ENCODE peak calls at places on chromosomes 13 and 19, in ten cellular contexts. One of them, this sample, is unnamed. For H3K4me1 and H3K36me3, the result is how much of the 10 kb centered on the place peaks cover.

GRCh38 chr13:94674609-94675348 is 37.6 kb downstream of the SOX21 start:
- DNase-seq in Caco-2: peak
- DNase-seq in CD4-positive, CD25-positive, alpha-beta regulatory T cell: peak
- DNase-seq in fibroblast of lung: peak
- DNase-seq in neural progenitor cell: peak
- DNase-seq in stomach: peak
- DNase-seq in sigmoid colon: no peak
- DNase-seq in CD8-positive, alpha-beta T cell: peak
- DNase-seq in adrenal gland: peak
- DNase-seq in vagina: no peak
- DNase-seq in this sample: peak

GRCh38 chr13:109136873-109137272 is 507.5 kb downstream of the MYO16 start:
- DNase-seq in Caco-2: no peak
- DNase-seq in CD4-positive, CD25-positive, alpha-beta regulatory T cell: no peak
- DNase-seq in fibroblast of lung: no peak
- DNase-seq in neural progenitor cell: no peak
- DNase-seq in stomach: no peak
- DNase-seq in sigmoid colon: no peak
- DNase-seq in CD8-positive, alpha-beta T cell: no peak
- DNase-seq in adrenal gland: no peak
- DNase-seq in vagina: no peak
- DNase-seq in this sample: peak

GRCh38 chr19:46863818-46864629 is 3.2 kb downstream of the ARHGAP35 start:
- DNase-seq in Caco-2: no peak
- DNase-seq in CD4-positive, CD25-positive, alpha-beta regulatory T cell: no peak
- DNase-seq in fibroblast of lung: peak
- DNase-seq in neural progenitor cell: peak
- DNase-seq in stomach: peak
- DNase-seq in sigmoid colon: peak
- DNase-seq in CD8-positive, alpha-beta T cell: peak
- DNase-seq in adrenal gland: peak
- DNase-seq in vagina: no peak
- DNase-seq in this sample: peak

GRCh38 chr19:22935151-22935550 is 67.8 kb downstream of the ZNF728 start:
- DNase-seq in Caco-2: no peak
- DNase-seq in CD4-positive, CD25-positive, alpha-beta regulatory T cell: no peak
- DNase-seq in fibroblast of lung: no peak
- DNase-seq in neural progenitor cell: no peak
- DNase-seq in stomach: no peak
- DNase-seq in sigmoid colon: no peak
- DNase-seq in CD8-positive, alpha-beta T cell: no peak
- DNase-seq in adrenal gland: no peak
- DNase-seq in vagina: no peak
- DNase-seq in this sample: no peak

GRCh38 chr19:47107953-47108746 is 5.4 kb downstream of the ZC3H4 start:
- DNase-seq in Caco-2: no peak
- DNase-seq in CD4-positive, CD25-positive, alpha-beta regulatory T cell: no peak
- DNase-seq in fibroblast of lung: peak
- DNase-seq in neural progenitor cell: no peak
- DNase-seq in stomach: no peak
- DNase-seq in sigmoid colon: no peak
- DNase-seq in CD8-positive, alpha-beta T cell: no peak
- DNase-seq in adrenal gland: no peak
- DNase-seq in vagina: no peak
- DNase-seq in this sample: no peak

GRCh38 chr19:32673573-32673972 is 1.4 kb downstream of the ANKRD27 start:
- DNase-seq in Caco-2: no peak
- DNase-seq in CD4-positive, CD25-positive, alpha-beta regulatory T cell: no peak
- DNase-seq in fibroblast of lung: no peak
- DNase-seq in neural progenitor cell: no peak
- DNase-seq in stomach: no peak
- DNase-seq in sigmoid colon: no peak
- DNase-seq in CD8-positive, alpha-beta T cell: no peak
- DNase-seq in adrenal gland: no peak
- DNase-seq in vagina: no peak
- DNase-seq in this sample: no peak

GRCh38 chr13:99322297-99323103 is 15.3 kb upstream of the GPR183 start:
- DNase-seq in Caco-2: no peak
- DNase-seq in CD4-positive, CD25-positive, alpha-beta regulatory T cell: no peak
- DNase-seq in fibroblast of lung: peak
- DNase-seq in neural progenitor cell: no peak
- DNase-seq in stomach: no peak
- DNase-seq in sigmoid colon: no peak
- DNase-seq in CD8-positive, alpha-beta T cell: no peak
- DNase-seq in adrenal gland: no peak
- DNase-seq in vagina: no peak
- DNase-seq in this sample: no peak

GRCh38 chr19:3966051-3967017 is 4.6 kb downstream of the DAPK3 start:
- DNase-seq in Caco-2: no peak
- DNase-seq in CD4-positive, CD25-positive, alpha-beta regulatory T cell: no peak
- DNase-seq in fibroblast of lung: no peak
- DNase-seq in neural progenitor cell: peak
- DNase-seq in stomach: peak
- DNase-seq in sigmoid colon: peak
- DNase-seq in CD8-positive, alpha-beta T cell: no peak
- DNase-seq in adrenal gland: no peak
- DNase-seq in vagina: no peak
- DNase-seq in this sample: no peak

GRCh38 chr13:27450921-27451461 is 627 bp upstream of the MTIF3 start:
- DNase-seq in Caco-2: peak
- DNase-seq in CD4-positive, CD25-positive, alpha-beta regulatory T cell: peak
- DNase-seq in fibroblast of lung: peak
- DNase-seq in neural progenitor cell: peak
- DNase-seq in stomach: peak
- DNase-seq in sigmoid colon: peak
- DNase-seq in CD8-positive, alpha-beta T cell: no peak
- DNase-seq in adrenal gland: peak
- DNase-seq in vagina: no peak
- DNase-seq in this sample: peak

GRCh38 chr13:107665926-107666458 is 549.3 kb downstream of the LIG4 start:
- DNase-seq in Caco-2: no peak
- DNase-seq in CD4-positive, CD25-positive, alpha-beta regulatory T cell: no peak
- DNase-seq in fibroblast of lung: no peak
- DNase-seq in neural progenitor cell: no peak
- DNase-seq in stomach: no peak
- DNase-seq in sigmoid colon: no peak
- DNase-seq in CD8-positive, alpha-beta T cell: no peak
- DNase-seq in adrenal gland: no peak
- DNase-seq in vagina: no peak
- DNase-seq in this sample: no peak

GRCh38 chr13:67410645-67411044 is 180.5 kb upstream of the PCDH9 start:
- DNase-seq in Caco-2: no peak
- DNase-seq in CD4-positive, CD25-positive, alpha-beta regulatory T cell: no peak
- DNase-seq in fibroblast of lung: no peak
- DNase-seq in neural progenitor cell: peak
- DNase-seq in stomach: no peak
- DNase-seq in sigmoid colon: no peak
- DNase-seq in CD8-positive, alpha-beta T cell: no peak
- DNase-seq in adrenal gland: no peak
- DNase-seq in vagina: no peak
- DNase-seq in this sample: no peak

GRCh38 chr13:27053902-27054595 is 117.6 kb downstream of the USP12 start:
- DNase-seq in Caco-2: no peak
- DNase-seq in CD4-positive, CD25-positive, alpha-beta regulatory T cell: no peak
- DNase-seq in fibroblast of lung: peak
- DNase-seq in neural progenitor cell: no peak
- DNase-seq in stomach: no peak
- DNase-seq in sigmoid colon: no peak
- DNase-seq in CD8-positive, alpha-beta T cell: no peak
- DNase-seq in adrenal gland: no peak
- DNase-seq in vagina: no peak
- DNase-seq in this sample: no peak

GRCh38 chr19:49680473-49681351 is 3.6 kb downstream of the PRMT1 start:
- DNase-seq in Caco-2: peak
- DNase-seq in CD4-positive, CD25-positive, alpha-beta regulatory T cell: peak
- DNase-seq in fibroblast of lung: peak
- DNase-seq in neural progenitor cell: peak
- DNase-seq in stomach: peak
- DNase-seq in sigmoid colon: peak
- DNase-seq in CD8-positive, alpha-beta T cell: peak
- DNase-seq in adrenal gland: peak
- DNase-seq in vagina: no peak
- DNase-seq in this sample: peak

GRCh38 chr19:6423499-6424189 is 967 bp downstream of the KHSRP start:
- DNase-seq in Caco-2: peak
- DNase-seq in CD4-positive, CD25-positive, alpha-beta regulatory T cell: no peak
- DNase-seq in fibroblast of lung: peak
- DNase-seq in neural progenitor cell: peak
- DNase-seq in stomach: no peak
- DNase-seq in sigmoid colon: peak
- DNase-seq in CD8-positive, alpha-beta T cell: no peak
- DNase-seq in adrenal gland: peak
- DNase-seq in vagina: no peak
- DNase-seq in this sample: peak

GRCh38 chr13:37046062-37046461 is 13.4 kb downstream of the SUPT20H start:
- DNase-seq in Caco-2: no peak
- DNase-seq in CD4-positive, CD25-positive, alpha-beta regulatory T cell: no peak
- DNase-seq in fibroblast of lung: no peak
- DNase-seq in neural progenitor cell: no peak
- DNase-seq in stomach: no peak
- DNase-seq in sigmoid colon: no peak
- DNase-seq in CD8-positive, alpha-beta T cell: no peak
- DNase-seq in adrenal gland: no peak
- DNase-seq in vagina: no peak
- DNase-seq in this sample: no peak

GRCh38 chr13:37037231-37037630 is 22.3 kb downstream of the SUPT20H start:
- DNase-seq in Caco-2: no peak
- DNase-seq in CD4-positive, CD25-positive, alpha-beta regulatory T cell: no peak
- DNase-seq in fibroblast of lung: no peak
- DNase-seq in neural progenitor cell: no peak
- DNase-seq in stomach: no peak
- DNase-seq in sigmoid colon: no peak
- DNase-seq in CD8-positive, alpha-beta T cell: no peak
- DNase-seq in adrenal gland: no peak
- DNase-seq in vagina: no peak
- DNase-seq in this sample: no peak

GRCh38 chr13:37039908-37040307 is 19.6 kb downstream of the SUPT20H start:
- DNase-seq in Caco-2: no peak
- DNase-seq in CD4-positive, CD25-positive, alpha-beta regulatory T cell: no peak
- DNase-seq in fibroblast of lung: no peak
- DNase-seq in neural progenitor cell: no peak
- DNase-seq in stomach: no peak
- DNase-seq in sigmoid colon: no peak
- DNase-seq in CD8-positive, alpha-beta T cell: no peak
- DNase-seq in adrenal gland: no peak
- DNase-seq in vagina: no peak
- DNase-seq in this sample: no peak

GRCh38 chr13:37040789-37041188 is 18.7 kb downstream of the SUPT20H start:
- DNase-seq in Caco-2: no peak
- DNase-seq in CD4-positive, CD25-positive, alpha-beta regulatory T cell: no peak
- DNase-seq in fibroblast of lung: no peak
- DNase-seq in neural progenitor cell: no peak
- DNase-seq in stomach: no peak
- DNase-seq in sigmoid colon: no peak
- DNase-seq in CD8-positive, alpha-beta T cell: no peak
- DNase-seq in adrenal gland: no peak
- DNase-seq in vagina: no peak
- DNase-seq in this sample: no peak
- H3K4me3 ChIP-seq in Caco-2: no peak
- H3K4me3 ChIP-seq in CD4-positive, CD25-positive, alpha-beta regulatory T cell: no peak
- H3K4me3 ChIP-seq in fibroblast of lung: no peak
- H3K4me3 ChIP-seq in neural progenitor cell: no peak
- H3K4me3 ChIP-seq in stomach: no peak
- H3K4me3 ChIP-seq in sigmoid colon: no peak
- H3K4me3 ChIP-seq in CD8-positive, alpha-beta T cell: no peak
- H3K4me3 ChIP-seq in adrenal gland: no peak
- H3K4me3 ChIP-seq in vagina: no peak
- H3K4me3 ChIP-seq in this sample: no peak

DNA sequence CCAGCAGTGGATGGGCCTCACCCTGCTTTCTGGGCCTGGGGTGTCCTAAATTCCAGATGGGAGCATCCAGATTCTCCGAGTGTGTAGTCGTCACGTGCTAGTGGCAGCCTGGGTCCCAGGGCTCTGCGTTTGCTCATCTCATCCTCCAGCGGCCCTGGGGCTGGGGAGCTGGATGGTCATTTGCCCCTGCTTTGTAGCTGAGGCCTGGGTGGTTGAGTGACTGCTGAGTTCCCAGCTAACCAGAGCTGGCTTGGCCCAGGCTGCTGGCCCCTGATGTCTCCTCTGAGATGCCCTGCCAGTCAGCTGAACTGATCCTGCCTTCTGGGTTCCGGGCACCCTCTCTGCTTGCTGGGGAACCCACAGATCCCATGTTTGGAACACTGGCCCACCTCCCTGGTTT is 22.5 kb upstream of the CRTC1 start:
- DNase-seq in Caco-2: no peak
- DNase-seq in CD4-positive, CD25-positive, alpha-beta regulatory T cell: no peak
- DNase-seq in fibroblast of lung: no peak
- DNase-seq in neural progenitor cell: no peak
- DNase-seq in stomach: no peak
- DNase-seq in sigmoid colon: no peak
- DNase-seq in CD8-positive, alpha-beta T cell: no peak
- DNase-seq in adrenal gland: no peak
- DNase-seq in vagina: no peak
- DNase-seq in this sample: no peak
- H3K4me1 ChIP-seq in Caco-2: under half
- H3K4me1 ChIP-seq in CD4-positive, CD25-positive, alpha-beta regulatory T cell: under half
- H3K4me1 ChIP-seq in fibroblast of lung: under half
- H3K4me1 ChIP-seq in neural progenitor cell: under half
- H3K4me1 ChIP-seq in stomach: under half
- H3K4me1 ChIP-seq in sigmoid colon: under half
- H3K4me1 ChIP-seq in CD8-positive, alpha-beta T cell: under half
- H3K4me1 ChIP-seq in adrenal gland: half or more
- H3K4me1 ChIP-seq in vagina: under half
- H3K4me1 ChIP-seq in this sample: under half

GRCh38 chr13:110467516-110467915 is 94.0 kb downstream of the RAB20 start:
- DNase-seq in Caco-2: no peak
- DNase-seq in CD4-positive, CD25-positive, alpha-beta regulatory T cell: no peak
- DNase-seq in fibroblast of lung: no peak
- DNase-seq in neural progenitor cell: no peak
- DNase-seq in stomach: no peak
- DNase-seq in sigmoid colon: no peak
- DNase-seq in CD8-positive, alpha-beta T cell: no peak
- DNase-seq in adrenal gland: no peak
- DNase-seq in vagina: no peak
- DNase-seq in this sample: no peak
- H3K36me3 ChIP-seq in Caco-2: under half
- H3K36me3 ChIP-seq in CD4-positive, CD25-positive, alpha-beta regulatory T cell: under half
- H3K36me3 ChIP-seq in fibroblast of lung: under half
- H3K36me3 ChIP-seq in neural progenitor cell: under half
- H3K36me3 ChIP-seq in stomach: under half
- H3K36me3 ChIP-seq in sigmoid colon: half or more
- H3K36me3 ChIP-seq in CD8-positive, alpha-beta T cell: under half
- H3K36me3 ChIP-seq in adrenal gland: under half
- H3K36me3 ChIP-seq in vagina: under half
- H3K36me3 ChIP-seq in this sample: under half

DNA sequence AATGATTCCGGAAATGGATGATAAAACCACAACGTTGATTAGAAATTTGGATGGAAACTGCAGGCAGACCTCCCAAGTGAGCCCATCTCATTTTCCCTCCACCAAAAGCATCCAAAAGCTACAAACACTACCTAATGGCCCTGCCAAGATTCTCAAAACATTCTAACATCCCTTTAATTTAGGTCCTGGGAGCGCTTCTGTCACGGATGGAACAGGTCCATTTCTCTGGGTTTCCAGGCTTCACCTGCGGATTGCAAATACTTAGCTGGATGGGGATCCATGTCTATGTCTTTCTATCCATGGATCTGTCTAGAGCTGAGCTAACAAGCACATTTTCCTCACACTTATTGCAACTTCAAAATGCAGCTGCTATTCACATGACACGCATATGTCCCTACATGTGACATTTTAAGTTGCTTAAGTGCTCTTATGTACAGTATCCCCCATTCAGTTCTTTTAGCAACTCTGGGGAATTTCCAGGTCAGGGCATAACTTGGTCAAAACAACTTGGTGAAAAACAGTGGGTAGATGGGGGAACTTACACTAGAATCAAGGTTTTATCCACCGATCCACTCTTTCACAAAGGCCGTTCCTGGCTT is 73.2 kb downstream of the COL4A1 start:
- DNase-seq in Caco-2: no peak
- DNase-seq in CD4-positive, CD25-positive, alpha-beta regulatory T cell: no peak
- DNase-seq in fibroblast of lung: no peak
- DNase-seq in neural progenitor cell: no peak
- DNase-seq in stomach: no peak
- DNase-seq in sigmoid colon: no peak
- DNase-seq in CD8-positive, alpha-beta T cell: no peak
- DNase-seq in adrenal gland: no peak
- DNase-seq in vagina: peak
- DNase-seq in this sample: no peak
- H3K4me3 ChIP-seq in Caco-2: no peak
- H3K4me3 ChIP-seq in CD4-positive, CD25-positive, alpha-beta regulatory T cell: no peak
- H3K4me3 ChIP-seq in fibroblast of lung: peak
- H3K4me3 ChIP-seq in neural progenitor cell: no peak
- H3K4me3 ChIP-seq in stomach: no peak
- H3K4me3 ChIP-seq in sigmoid colon: no peak
- H3K4me3 ChIP-seq in CD8-positive, alpha-beta T cell: no peak
- H3K4me3 ChIP-seq in adrenal gland: no peak
- H3K4me3 ChIP-seq in vagina: peak
- H3K4me3 ChIP-seq in this sample: no peak

This sample was measured in BE2C.